ENCODE peak calls at places on chromosomes 6 and 20, in four cellular contexts. C is RPMI7951, L is A172, G is choroid plexus epithelial cell. J is an unnamed sample.

GRCh38 chr6:2196079-2196679 is 49.2 kb downstream of the GMDS start:
- DNase-seq in L (peak), C (peak), G (peak), J (peak)

GRCh38 chr20:40703981-40704530 is 15.0 kb upstream of the MAFB start:
- DNase-seq in L (no peak), C (no peak), G (no peak), J (no peak)

GRCh38 chr6:140344149-140344913 is 969.9 kb upstream of the CITED2 start:
- DNase-seq in L (peak), G (peak), C (peak), J (no peak)

GRCh38 chr6:83417880-83418663 is 12.8 kb downstream of the ME1 start:
- DNase-seq in C (peak), L (peak), G (peak), J (peak)

GRCh38 chr6:158231551-158232444 is 63.6 kb downstream of the GTF2H5 start:
- DNase-seq in G (peak), C (peak), L (peak), J (peak)

GRCh38 chr6:156833755-156834154 is 56.6 kb downstream of the ARID1B start:
- DNase-seq in L (no peak), C (no peak), G (no peak), J (no peak)

GRCh38 chr6:17995414-17995813 is 8.0 kb upstream of the KIF13A start:
- DNase-seq in G (no peak), C (no peak), L (no peak), J (no peak)

GRCh38 chr6:159002432-159003160 is 2.6 kb upstream of the RSPH3 start:
- DNase-seq in G (peak), C (peak), L (peak), J (no peak)

GRCh38 chr20:62924567-62925419 is 1.5 kb downstream of the DIDO1 start:
- DNase-seq in C (peak), G (peak), L (no peak), J (no peak)

GRCh38 chr6:108492131-108492766 is 68.5 kb upstream of the FOXO3 start:
- DNase-seq in L (peak), C (peak), G (peak), J (peak)

GRCh38 chr6:126539022-126539421 is 199.1 kb downstream of the CENPW start:
- DNase-seq in L (peak), G (peak), C (peak), J (peak)

GRCh38 chr6:257031-257725 is 35.1 kb upstream of the DUSP22 start:
- DNase-seq in C (no peak), G (peak), L (peak), J (no peak)

GRCh38 chr20:62391165-62392076 is 4.5 kb downstream of the RPS21 start:
- DNase-seq in C (no peak), L (no peak), G (no peak), J (no peak)

GRCh38 chr6:101284131-101284530 is 109.4 kb upstream of the GRIK2 start:
- DNase-seq in L (no peak), C (no peak), G (no peak), J (no peak)

GRCh38 chr6:156564128-156564806 is 212.9 kb upstream of the ARID1B start:
- DNase-seq in G (peak), L (peak), C (peak), J (peak)

GRCh38 chr6:137217801-137218472 is 1.2 kb downstream of the IFNGR1 start:
- DNase-seq in L (no peak), C (peak), G (peak), J (no peak)

GRCh38 chr6:170147832-170148708 is 142.8 kb downstream of the DLL1 start:
- DNase-seq in C (no peak), G (no peak), L (no peak), J (no peak)

GRCh38 chr6:28474441-28475219 is 31.3 kb upstream of the ZSCAN23 start:
- DNase-seq in C (peak), G (peak), L (peak), J (peak)

GRCh38 chr6:85920782-85921181 is 278.1 kb upstream of the SYNCRIP start:
- DNase-seq in L (no peak), C (no peak), G (no peak), J (no peak)

GRCh38 chr20:2140561-2140960 is 38.9 kb downstream of the STK35 start:
- DNase-seq in G (no peak), C (peak), L (peak), J (no peak)

GRCh38 chr20:1505361-1505760 is 14.1 kb upstream of the SIRPB2 start:
- DNase-seq in G (no peak), C (peak), L (peak), J (no peak)

GRCh38 chr6:76240092-76240491 is 167.6 kb upstream of the IMPG1 start:
- DNase-seq in C (no peak), L (no peak), G (no peak), J (no peak)

GRCh38 chr6:1024587-1024986 is 287.3 kb upstream of the FOXQ1 start:
- DNase-seq in C (peak), G (peak), L (peak), J (no peak)

GRCh38 chr20:4821590-4821989 is 99.9 kb downstream of the PRND start:
- DNase-seq in L (no peak), G (no peak), C (no peak), J (no peak)

GRCh38 chr6:14429396-14429795 is 311.8 kb downstream of the CD83 start:
- DNase-seq in C (no peak), G (no peak), L (no peak), J (no peak)

J was measured in ACHN.